ENCODE peak calls at places on chromosome 7, in four cellular contexts. One of them, this sample, is unnamed.

GRCh38 chr7:81753392-81753791 is 16.5 kb downstream of the HGF start:
- DNase-seq in mammary epithelial cell: no peak
- DNase-seq in prostate gland: no peak
- DNase-seq in uterus: no peak
- DNase-seq in this sample: no peak

GRCh38 chr7:158549176-158549833 is 38.3 kb downstream of the PTPRN2 start:
- DNase-seq in uterus: peak; percentile 52
- DNase-seq in mammary epithelial cell: no peak
- DNase-seq in prostate gland: no peak
- DNase-seq in this sample: no peak

GRCh38 chr7:101941481-101942383 is 124.3 kb downstream of the CUX1 start:
- DNase-seq in prostate gland: peak; percentile 85
- DNase-seq in uterus: peak; percentile 55
- DNase-seq in mammary epithelial cell: peak; percentile 96
- DNase-seq in this sample: no peak

GRCh38 chr7:110964770-110965169 is 126.2 kb upstream of the LRRN3 start:
- DNase-seq in prostate gland: no peak
- DNase-seq in uterus: no peak
- DNase-seq in mammary epithelial cell: no peak
- DNase-seq in this sample: no peak

GRCh38 chr7:133674079-133674478 is 421.2 kb downstream of the EXOC4 start:
- DNase-seq in mammary epithelial cell: no peak
- DNase-seq in uterus: no peak
- DNase-seq in prostate gland: no peak
- DNase-seq in this sample: no peak

GRCh38 chr7:16660702-16661464 is 14.9 kb downstream of the BZW2 start:
- DNase-seq in uterus: no peak
- DNase-seq in mammary epithelial cell: peak; percentile 64
- DNase-seq in prostate gland: no peak
- DNase-seq in this sample: no peak

GRCh38 chr7:17336168-17336567 is 37.7 kb downstream of the AHR start:
- DNase-seq in uterus: no peak
- DNase-seq in mammary epithelial cell: no peak
- DNase-seq in prostate gland: no peak
- DNase-seq in this sample: no peak

GRCh38 chr7:137471128-137471527 is 127.6 kb upstream of the PTN start:
- DNase-seq in uterus: no peak
- DNase-seq in prostate gland: no peak
- DNase-seq in mammary epithelial cell: no peak
- DNase-seq in this sample: no peak

GRCh38 chr7:94396606-94397005 is 1.9 kb downstream of the COL1A2 start:
- DNase-seq in mammary epithelial cell: no peak
- DNase-seq in uterus: no peak
- DNase-seq in prostate gland: no peak
- DNase-seq in this sample: no peak

GRCh38 chr7:100465702-100466311 is 1.7 kb upstream of the SPACDR start:
- DNase-seq in mammary epithelial cell: no peak
- DNase-seq in uterus: peak; percentile 78
- DNase-seq in prostate gland: peak; percentile 84
- DNase-seq in this sample: no peak

GRCh38 chr7:27096756-27097514 is 1.1 kb upstream of the HOXA1 start:
- DNase-seq in prostate gland: no peak
- DNase-seq in uterus: peak; percentile 68
- DNase-seq in mammary epithelial cell: peak; percentile 57
- DNase-seq in this sample: no peak
- TF ChIP-seq CTCF in prostate gland: no peak
- TF ChIP-seq CTCF in uterus: no peak
- TF ChIP-seq CTCF in mammary epithelial cell: no peak
- TF ChIP-seq CTCF in this sample: no peak

DNA sequence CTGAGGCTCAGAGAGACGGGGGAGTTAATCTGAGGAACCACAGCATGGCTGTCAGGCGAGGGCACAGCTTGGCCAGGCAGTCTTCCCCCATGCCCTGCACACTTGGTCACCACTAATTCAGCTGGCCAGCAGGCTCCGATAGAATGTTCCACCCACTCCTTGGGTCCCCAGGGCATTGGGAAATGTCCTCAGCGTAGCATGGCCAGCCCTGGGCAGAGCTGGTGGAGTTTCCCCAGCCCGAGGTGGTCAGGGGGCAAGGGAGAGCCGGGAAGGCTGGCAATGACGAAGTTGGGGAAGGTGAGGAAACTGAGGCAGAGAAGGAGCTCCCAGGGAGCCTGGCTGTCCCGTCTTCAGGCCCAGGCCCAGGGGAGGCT is 12.1 kb upstream of the GRIFIN start:
- DNase-seq in uterus: peak; percentile 71
- DNase-seq in mammary epithelial cell: no peak
- DNase-seq in prostate gland: no peak
- DNase-seq in this sample: no peak
- H3K27ac ChIP-seq in uterus: peak overlapping the region; percentile 74
- H3K27ac ChIP-seq in mammary epithelial cell: no peak overlapping the region
- H3K27ac ChIP-seq in prostate gland: no peak overlapping the region
- H3K27ac ChIP-seq in this sample: peak overlapping the region; percentile 79

DNA sequence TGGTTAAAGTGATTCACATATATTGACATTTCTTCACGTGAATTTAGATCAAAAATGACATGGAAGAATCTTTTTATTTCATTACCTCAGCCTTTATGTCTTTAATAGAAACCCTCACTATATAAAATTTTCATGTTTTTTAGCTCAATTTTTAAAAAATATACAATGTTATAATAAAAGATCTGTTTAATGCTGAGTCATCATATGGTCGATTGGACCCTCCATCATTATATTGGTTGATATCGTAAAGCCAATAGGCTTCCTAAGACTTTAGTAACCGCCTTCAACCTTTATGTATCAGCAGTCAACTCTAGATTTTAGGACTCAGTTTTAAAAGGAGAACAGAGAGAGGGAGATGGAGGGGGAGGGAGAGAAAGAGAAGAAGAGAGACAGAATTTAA is 162.3 kb upstream of the FERD3L start:
- DNase-seq in mammary epithelial cell: no peak
- DNase-seq in prostate gland: no peak
- DNase-seq in uterus: no peak
- DNase-seq in this sample: no peak
- TF ChIP-seq CTCF in mammary epithelial cell: no peak
- TF ChIP-seq CTCF in prostate gland: no peak
- TF ChIP-seq CTCF in uterus: no peak
- TF ChIP-seq CTCF in this sample: no peak

GRCh38 chr7:147771344-147771743 is 819.2 kb upstream of the C7orf33 start:
- DNase-seq in mammary epithelial cell: no peak
- DNase-seq in prostate gland: no peak
- DNase-seq in uterus: no peak
- DNase-seq in this sample: no peak
- H3K27ac ChIP-seq in mammary epithelial cell: no peak overlapping the region
- H3K27ac ChIP-seq in prostate gland: no peak overlapping the region
- H3K27ac ChIP-seq in uterus: no peak overlapping the region
- H3K27ac ChIP-seq in this sample: no peak overlapping the region

GRCh38 chr7:83524286-83525075 is 124.5 kb downstream of the SEMA3E start:
- DNase-seq in uterus: no peak
- DNase-seq in prostate gland: no peak
- DNase-seq in mammary epithelial cell: peak; percentile 21
- DNase-seq in this sample: no peak

GRCh38 chr7:83519240-83519639 is 129.7 kb downstream of the SEMA3E start:
- DNase-seq in uterus: no peak
- DNase-seq in mammary epithelial cell: no peak
- DNase-seq in prostate gland: no peak
- DNase-seq in this sample: no peak

GRCh38 chr7:83517026-83517700 is 131.8 kb downstream of the SEMA3E start:
- DNase-seq in uterus: no peak
- DNase-seq in mammary epithelial cell: no peak
- DNase-seq in prostate gland: no peak
- DNase-seq in this sample: no peak

GRCh38 chr7:83514977-83515376 is 134.0 kb downstream of the SEMA3E start:
- DNase-seq in mammary epithelial cell: no peak
- DNase-seq in prostate gland: no peak
- DNase-seq in uterus: no peak
- DNase-seq in this sample: no peak

GRCh38 chr7:83520706-83521105 is 128.2 kb downstream of the SEMA3E start:
- DNase-seq in prostate gland: no peak
- DNase-seq in mammary epithelial cell: no peak
- DNase-seq in uterus: no peak
- DNase-seq in this sample: no peak
- TF ChIP-seq CTCF in prostate gland: no peak
- TF ChIP-seq CTCF in mammary epithelial cell: no peak
- TF ChIP-seq CTCF in uterus: no peak
- TF ChIP-seq CTCF in this sample: no peak

GRCh38 chr7:130071701-130072622 is 1.6 kb downstream of the KLHDC10 start:
- DNase-seq in prostate gland: peak; percentile 50
- DNase-seq in mammary epithelial cell: peak; percentile 75
- DNase-seq in uterus: peak; percentile 52
- DNase-seq in this sample: no peak
- H3K27ac ChIP-seq in prostate gland: no peak overlapping the region
- H3K27ac ChIP-seq in mammary epithelial cell: peak overlapping the region; percentile 13
- H3K27ac ChIP-seq in uterus: no peak overlapping the region
- H3K27ac ChIP-seq in this sample: peak overlapping the region; percentile 15

DNA sequence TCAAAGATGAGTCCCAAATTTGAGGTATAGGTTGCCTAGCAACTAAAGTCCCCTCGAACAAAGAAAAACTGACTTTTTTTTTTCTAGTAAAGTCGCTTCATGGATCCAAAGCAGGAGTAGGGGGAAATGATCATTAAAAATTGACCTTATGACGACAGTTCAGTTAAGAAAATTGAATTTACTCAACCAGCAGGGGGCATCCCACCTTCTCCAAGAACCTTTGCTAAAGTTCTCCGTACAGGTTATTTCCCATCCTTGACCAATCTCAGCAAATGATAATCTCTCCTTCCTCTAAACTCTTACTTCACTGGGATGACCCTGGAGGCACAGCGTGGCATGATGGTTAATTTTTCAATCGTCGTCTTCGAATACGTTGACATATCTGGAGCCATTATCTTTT is 228.3 kb downstream of the CALN1 start:
- DNase-seq in uterus: no peak
- DNase-seq in prostate gland: no peak
- DNase-seq in mammary epithelial cell: no peak
- DNase-seq in this sample: no peak
- TF ChIP-seq CTCF in uterus: no peak
- TF ChIP-seq CTCF in prostate gland: peak; percentile 23
- TF ChIP-seq CTCF in mammary epithelial cell: no peak
- TF ChIP-seq CTCF in this sample: no peak

GRCh38 chr7:30929686-30930085 is 18.0 kb downstream of the AQP1 start:
- DNase-seq in uterus: no peak
- DNase-seq in mammary epithelial cell: no peak
- DNase-seq in prostate gland: no peak
- DNase-seq in this sample: no peak
- H3K27ac ChIP-seq in uterus: no peak overlapping the region
- H3K27ac ChIP-seq in mammary epithelial cell: no peak overlapping the region
- H3K27ac ChIP-seq in prostate gland: no peak overlapping the region
- H3K27ac ChIP-seq in this sample: no peak overlapping the region

GRCh38 chr7:23105644-23106490 is at the start of gene KLHL7:
- DNase-seq in prostate gland: peak; percentile 96
- DNase-seq in mammary epithelial cell: peak; percentile 93
- DNase-seq in uterus: peak; percentile 95
- DNase-seq in this sample: peak; percentile 95
- TF ChIP-seq CTCF in prostate gland: peak; percentile 8
- TF ChIP-seq CTCF in mammary epithelial cell: no peak
- TF ChIP-seq CTCF in uterus: no peak
- TF ChIP-seq CTCF in this sample: no peak